ENCODE peak calls at places on chromosomes 3 and 15, in five cellular contexts. R, V, J, S and I are unnamed samples.
A peak's percentile ranks its signal among the peaks of the same experiment; 100 is the strongest.

GRCh38 chr3:54536450-54536849 is 391.4 kb downstream of the LRTM1 start:
- DNase-seq in R (no peak), V (no peak), J (no peak), S (no peak), I (no peak)

GRCh38 chr3:115077501-115078250 is 69.4 kb downstream of the ZBTB20 start:
- DNase-seq in R (no peak), J (no peak), V (no peak), S (no peak), I (no peak)

GRCh38 chr3:172993412-172993811 is 147.6 kb downstream of the SPATA16 start:
- DNase-seq in J (no peak), S (no peak), V (no peak), R (no peak), I (no peak)

GRCh38 chr3:131435000-131435399 is 53.4 kb downstream of the NUDT16 start:
- DNase-seq in R (no peak), S (no peak), V (no peak), J (no peak), I (no peak)

GRCh38 chr3:138673641-138674040 is 65.1 kb downstream of the FAIM start:
- DNase-seq in S (peak; percentile 6), R (no peak), V (no peak), J (peak; percentile 94), I (no peak)

GRCh38 chr3:124053871-124054270 is 61.9 kb upstream of the ROPN1 start:
- DNase-seq in V (no peak), S (no peak), R (no peak), J (no peak), I (no peak)

GRCh38 chr15:49898575-49899283 is 220.3 kb downstream of the ATP8B4 start:
- DNase-seq in S (no peak), V (no peak), J (no peak), R (no peak), I (no peak)

GRCh38 chr3:116440196-116440595 is 5.1 kb downstream of the LSAMP start:
- DNase-seq in V (no peak), S (peak; percentile 78), J (peak; percentile 92), R (peak; percentile 70), I (no peak)

GRCh38 chr3:22257252-22257651 is 506.2 kb upstream of the ZNF385D start:
- DNase-seq in S (no peak), V (no peak), R (no peak), J (no peak), I (no peak)

GRCh38 chr3:64648927-64649906 is 38.6 kb downstream of the ADAMTS9 start:
- DNase-seq in V (no peak), J (no peak), S (no peak), R (no peak), I (no peak)

GRCh38 chr3:159762238-159762637 is 226.4 kb upstream of the IL12A start:
- DNase-seq in V (no peak), S (peak; percentile 61), J (peak; percentile 49), R (peak; percentile 76), I (peak; percentile 63)

GRCh38 chr15:78204351-78205309 is 29.7 kb downstream of the ACSBG1 start:
- DNase-seq in R (no peak), V (no peak), J (no peak), S (no peak), I (no peak)

GRCh38 chr15:63476229-63476632 is 28.2 kb upstream of the USP3 start:
- DNase-seq in R (peak; percentile 68), V (no peak), S (peak; percentile 98), J (peak; percentile 99), I (peak; percentile 95)

GRCh38 chr3:48990636-48991421 is 788 bp downstream of the P4HTM start:
- DNase-seq in S (peak; percentile 56), J (no peak), R (peak; percentile 23), V (no peak), I (peak; percentile 71)

GRCh38 chr3:78988324-78988723 is 779.5 kb downstream of the ROBO1 start:
- DNase-seq in S (peak; percentile 50), V (no peak), J (no peak), R (peak; percentile 51), I (no peak)

GRCh38 chr3:31534036-31534435 is 1.3 kb downstream of the STT3B start:
- DNase-seq in R (peak; percentile 37), V (no peak), J (peak; percentile 10), S (peak; percentile 32), I (peak; percentile 84)

GRCh38 chr3:157354722-157355121 is 81.9 kb upstream of the PTX3 start:
- DNase-seq in R (peak; percentile 79), V (no peak), J (no peak), S (peak; percentile 27), I (peak; percentile 29)

GRCh38 chr3:194268659-194269487 is 82.3 kb downstream of the CPN2 start:
- DNase-seq in S (no peak), J (no peak), V (no peak), R (no peak), I (peak; percentile 72)

GRCh38 chr15:82572311-82572710 is 32.1 kb upstream of the RPS17 start:
- DNase-seq in J (no peak), R (no peak), V (no peak), S (peak; percentile 71), I (peak; percentile 17)

GRCh38 chr3:45055032-45055410 is 28.9 kb downstream of the CLEC3B start:
- DNase-seq in V (no peak), J (peak; percentile 84), S (peak; percentile 89), R (peak; percentile 57), I (no peak)

GRCh38 chr3:188729422-188729821 is 442.3 kb upstream of the TPRG1 start:
- DNase-seq in R (no peak), J (no peak), S (no peak), V (no peak), I (peak; percentile 49)

GRCh38 chr3:23588547-23588946 is 217.2 kb upstream of the UBE2E1 start:
- DNase-seq in J (no peak), S (no peak), R (no peak), V (no peak), I (no peak)

GRCh38 chr15:27573800-27574485 is 525.2 kb downstream of the OCA2 start:
- DNase-seq in V (no peak), R (no peak), S (no peak), J (no peak), I (no peak)

GRCh38 chr3:126604691-126605090 is 46.0 kb upstream of the C3orf22 start:
- DNase-seq in J (no peak), R (no peak), V (no peak), S (no peak), I (no peak)

GRCh38 chr15:52331490-52332240 is 36.1 kb upstream of the MYO5C start:
- DNase-seq in S (peak; percentile 65), V (no peak), J (peak; percentile 48), R (peak; percentile 92), I (no peak)

GRCh38 chr3:63067999-63068645 is 192.9 kb upstream of the CADPS start:
- DNase-seq in J (peak; percentile 53), V (no peak), R (peak; percentile 36), S (peak; percentile 72), I (no peak)

GRCh38 chr3:29850641-29851040 is 569.8 kb downstream of the RBMS3 start:
- DNase-seq in V (no peak), R (peak; percentile 46), J (no peak), S (no peak), I (no peak)

GRCh38 chr3:177883957-177884356 is 652.3 kb upstream of the KCNMB2 start:
- DNase-seq in V (no peak), S (no peak), R (no peak), J (no peak), I (no peak)
- H3K4me2 ChIP-seq in V (no peak overlapping the region), S (no peak overlapping the region), R (no peak overlapping the region), J (no peak overlapping the region), I (no peak overlapping the region)

GRCh38 chr3:72961766-72962165 is 34.8 kb upstream of the PPP4R2 start:
- DNase-seq in V (no peak), S (no peak), J (no peak), R (no peak), I (no peak)

GRCh38 chr3:72953325-72953956 is 43.2 kb upstream of the PPP4R2 start:
- DNase-seq in S (peak; percentile 32), J (no peak), R (peak; percentile 29), V (no peak), I (peak; percentile 60)

GRCh38 chr3:72960812-72961518 is 35.6 kb upstream of the PPP4R2 start:
- DNase-seq in J (no peak), V (no peak), R (no peak), S (peak; percentile 73), I (peak; percentile 19)

GRCh38 chr3:72959336-72959735 is 37.3 kb upstream of the PPP4R2 start:
- DNase-seq in R (no peak), V (no peak), J (no peak), S (no peak), I (no peak)

GRCh38 chr3:72957303-72957702 is 39.3 kb upstream of the PPP4R2 start:
- DNase-seq in S (no peak), R (no peak), V (no peak), J (no peak), I (no peak)
- H3K4me2 ChIP-seq in S (no peak overlapping the region), R (no peak overlapping the region), V (no peak overlapping the region), J (no peak overlapping the region), I (no peak overlapping the region)

DNA sequence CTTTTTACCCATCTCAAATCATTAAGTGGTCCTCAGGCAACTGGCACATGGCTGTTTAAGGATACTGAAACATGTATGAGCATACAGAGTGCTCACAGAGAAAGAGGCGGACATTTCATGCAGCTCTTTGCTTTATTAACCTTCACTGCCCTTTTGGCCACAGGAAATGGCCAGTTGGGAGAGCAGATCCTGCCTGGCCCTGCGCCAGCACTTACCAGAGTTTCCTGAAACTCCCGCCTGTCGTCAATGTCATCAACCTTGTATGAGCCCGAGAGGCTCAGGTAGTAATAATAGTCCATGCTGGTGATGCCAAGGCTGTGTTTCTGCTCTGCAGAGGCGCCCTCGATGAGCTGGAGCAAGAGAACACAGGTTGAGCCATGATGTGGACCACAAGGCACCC is 17.8 kb downstream of the LDHAL6B start:
- DNase-seq in J (no peak), V (no peak), S (no peak), R (no peak), I (no peak)
- H3K4me2 ChIP-seq in J (no peak overlapping the region), V (no peak overlapping the region), S (no peak overlapping the region), R (no peak overlapping the region), I (no peak overlapping the region)

GRCh38 chr15:40367673-40368611 is 9.9 kb downstream of the DISP2 start:
- DNase-seq in R (peak; percentile 88), V (peak; percentile 81), J (peak; percentile 69), S (peak; percentile 96), I (peak; percentile 100)

GRCh38 chr15:40369971-40370370 is 12.0 kb downstream of the DISP2 start:
- DNase-seq in S (no peak), V (no peak), J (no peak), R (no peak), I (peak; percentile 25)

GRCh38 chr15:40367038-40367672 is 9.1 kb downstream of the DISP2 start:
- DNase-seq in S (no peak), V (no peak), J (no peak), R (no peak), I (peak; percentile 48)

GRCh38 chr15:40369474-40369869 is 11.5 kb downstream of the DISP2 start:
- DNase-seq in J (no peak), V (no peak), S (no peak), R (no peak), I (peak; percentile 29)

DNA sequence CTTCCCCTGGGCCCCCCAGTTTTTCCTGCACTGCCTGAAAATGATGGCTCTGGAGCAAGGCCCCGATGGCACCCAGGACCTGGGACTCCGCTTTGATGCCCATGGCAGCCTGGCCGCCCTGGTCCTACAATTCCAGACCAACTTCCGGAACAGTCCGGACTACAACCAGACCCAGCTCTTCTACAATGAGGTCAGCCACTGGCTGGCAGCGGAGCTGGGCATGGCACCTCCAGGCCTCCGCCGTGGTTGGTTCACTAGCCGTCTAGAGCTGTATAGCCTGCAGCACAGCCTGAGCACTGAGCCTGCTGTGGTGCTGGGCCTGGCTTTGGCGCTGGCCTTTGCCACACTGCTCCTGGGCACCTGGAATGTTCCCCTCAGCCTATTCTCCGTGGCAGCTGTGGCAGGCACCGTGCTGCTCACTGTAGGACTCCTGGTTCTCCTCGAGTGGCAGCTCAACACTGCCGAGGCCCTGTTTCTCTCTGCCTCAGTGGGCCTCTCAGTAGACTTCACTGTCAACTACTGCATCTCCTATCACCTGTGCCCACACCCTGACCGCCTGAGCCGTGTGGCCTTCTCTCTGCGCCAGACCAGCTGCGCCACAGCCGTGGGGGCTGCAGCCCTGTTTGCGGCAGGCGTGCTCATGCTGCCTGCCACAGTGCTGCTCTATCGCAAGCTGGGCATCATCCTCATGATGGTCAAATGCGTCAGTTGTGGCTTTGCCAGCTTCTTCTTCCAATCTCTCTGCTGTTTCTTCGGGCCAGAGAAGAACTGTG is 10.9 kb downstream of the DISP2 start:
- DNase-seq in V (no peak), R (no peak), S (no peak), J (no peak), I (peak; percentile 82)
- H3K4me2 ChIP-seq in V (no peak overlapping the region), R (no peak overlapping the region), S (no peak overlapping the region), J (no peak overlapping the region), I (peak overlapping the region; percentile 69)